ENCODE peak calls at places on chromosomes 1 and 21, in seven cellular contexts. One of them, this sample, is unnamed.

GRCh38 chr1:6600410-6601048 is 2.1 kb downstream of the KLHL21 start:
- DNase-seq in nephron progenitor cell: peak; percentile 33
- DNase-seq in cardiac muscle cell: no peak
- DNase-seq in Calu3: no peak
- DNase-seq in stomach: no peak
- DNase-seq in ovary: no peak
- DNase-seq in kidney: peak; percentile 65
- DNase-seq in this sample: no peak

GRCh38 chr1:54493608-54494007 is 54.4 kb upstream of the ACOT11 start:
- DNase-seq in nephron progenitor cell: no peak
- DNase-seq in cardiac muscle cell: no peak
- DNase-seq in Calu3: no peak
- DNase-seq in stomach: no peak
- DNase-seq in ovary: no peak
- DNase-seq in kidney: no peak
- DNase-seq in this sample: no peak

GRCh38 chr1:31936278-31936965 is 1.7 kb downstream of the PTP4A2 start:
- DNase-seq in nephron progenitor cell: no peak
- DNase-seq in cardiac muscle cell: no peak
- DNase-seq in Calu3: no peak
- DNase-seq in stomach: no peak
- DNase-seq in ovary: no peak
- DNase-seq in kidney: no peak
- DNase-seq in this sample: no peak

GRCh38 chr1:60345621-60346020 is 272.1 kb upstream of the C1orf87 start:
- DNase-seq in nephron progenitor cell: no peak
- DNase-seq in cardiac muscle cell: peak; percentile 41
- DNase-seq in Calu3: no peak
- DNase-seq in stomach: no peak
- DNase-seq in ovary: no peak
- DNase-seq in kidney: no peak
- DNase-seq in this sample: no peak

GRCh38 chr21:26595971-26596370 is 22.9 kb upstream of the CYYR1 start:
- DNase-seq in nephron progenitor cell: no peak
- DNase-seq in cardiac muscle cell: no peak
- DNase-seq in Calu3: no peak
- DNase-seq in stomach: no peak
- DNase-seq in ovary: no peak
- DNase-seq in kidney: no peak
- DNase-seq in this sample: no peak

GRCh38 chr1:40240390-40240789 is 7.3 kb upstream of the TMCO2 start:
- DNase-seq in nephron progenitor cell: no peak
- DNase-seq in cardiac muscle cell: no peak
- DNase-seq in Calu3: no peak
- DNase-seq in stomach: no peak
- DNase-seq in ovary: no peak
- DNase-seq in kidney: no peak
- DNase-seq in this sample: no peak

GRCh38 chr1:17759114-17759513 is 4.0 kb downstream of the ACTL8 start:
- DNase-seq in nephron progenitor cell: no peak
- DNase-seq in cardiac muscle cell: no peak
- DNase-seq in Calu3: peak; percentile 37
- DNase-seq in stomach: no peak
- DNase-seq in ovary: no peak
- DNase-seq in kidney: peak; percentile 55
- DNase-seq in this sample: no peak

GRCh38 chr1:44801491-44802305 is 1.5 kb downstream of the PLK3 start:
- DNase-seq in nephron progenitor cell: no peak
- DNase-seq in cardiac muscle cell: peak; percentile 42
- DNase-seq in Calu3: no peak
- DNase-seq in stomach: no peak
- DNase-seq in ovary: peak; percentile 59
- DNase-seq in kidney: peak; percentile 81
- DNase-seq in this sample: no peak

GRCh38 chr1:60149254-60149653 is 75.7 kb upstream of the C1orf87 start:
- DNase-seq in nephron progenitor cell: no peak
- DNase-seq in cardiac muscle cell: no peak
- DNase-seq in Calu3: peak; percentile 20
- DNase-seq in stomach: peak; percentile 71
- DNase-seq in ovary: no peak
- DNase-seq in kidney: peak; percentile 60
- DNase-seq in this sample: no peak

GRCh38 chr1:47527653-47528272 is 89.9 kb downstream of the FOXD2 start:
- DNase-seq in nephron progenitor cell: no peak
- DNase-seq in cardiac muscle cell: peak; percentile 15
- DNase-seq in Calu3: peak; percentile 79
- DNase-seq in stomach: peak; percentile 63
- DNase-seq in ovary: no peak
- DNase-seq in kidney: no peak
- DNase-seq in this sample: no peak
- TF ChIP-seq CTCF in nephron progenitor cell: peak; percentile 29
- TF ChIP-seq CTCF in cardiac muscle cell: peak; percentile 40
- TF ChIP-seq CTCF in Calu3: peak; percentile 80
- TF ChIP-seq CTCF in stomach: peak; percentile 57
- TF ChIP-seq CTCF in ovary: no peak
- TF ChIP-seq CTCF in kidney: peak; percentile 18
- TF ChIP-seq CTCF in this sample: peak; percentile 47

GRCh38 chr1:14605945-14606344 is 7.5 kb downstream of the KAZN start:
- DNase-seq in nephron progenitor cell: no peak
- DNase-seq in cardiac muscle cell: no peak
- DNase-seq in Calu3: no peak
- DNase-seq in stomach: no peak
- DNase-seq in ovary: no peak
- DNase-seq in kidney: no peak
- DNase-seq in this sample: no peak

GRCh38 chr1:14604414-14604813 is 5.9 kb downstream of the KAZN start:
- DNase-seq in nephron progenitor cell: no peak
- DNase-seq in cardiac muscle cell: no peak
- DNase-seq in Calu3: no peak
- DNase-seq in stomach: no peak
- DNase-seq in ovary: no peak
- DNase-seq in kidney: no peak
- DNase-seq in this sample: no peak

GRCh38 chr1:14608308-14608707 is 9.8 kb downstream of the KAZN start:
- DNase-seq in nephron progenitor cell: no peak
- DNase-seq in cardiac muscle cell: no peak
- DNase-seq in Calu3: no peak
- DNase-seq in stomach: no peak
- DNase-seq in ovary: no peak
- DNase-seq in kidney: no peak
- DNase-seq in this sample: no peak

GRCh38 chr1:14607295-14607694 is 8.8 kb downstream of the KAZN start:
- DNase-seq in nephron progenitor cell: no peak
- DNase-seq in cardiac muscle cell: no peak
- DNase-seq in Calu3: no peak
- DNase-seq in stomach: no peak
- DNase-seq in ovary: no peak
- DNase-seq in kidney: no peak
- DNase-seq in this sample: no peak

DNA sequence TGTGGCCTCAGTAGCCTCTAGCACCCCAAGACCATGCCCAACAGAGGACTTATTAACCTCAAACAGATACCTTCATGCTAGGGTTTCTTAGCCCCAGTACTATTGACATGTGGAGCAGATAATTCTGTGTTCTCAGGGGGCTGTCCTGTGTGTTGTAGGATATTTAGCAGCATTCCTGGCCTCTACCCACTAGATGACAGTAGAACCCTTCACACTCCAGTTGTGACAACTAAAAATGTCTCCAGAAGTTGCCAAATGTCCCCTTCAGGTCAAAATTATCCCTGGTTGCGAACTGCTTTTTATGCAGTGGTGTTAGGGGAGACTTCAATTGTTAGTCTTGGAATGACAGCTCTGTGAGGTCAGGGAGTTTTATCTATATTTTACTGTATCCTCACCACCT is 8.1 kb downstream of the KAZN start:
- DNase-seq in nephron progenitor cell: no peak
- DNase-seq in cardiac muscle cell: no peak
- DNase-seq in Calu3: no peak
- DNase-seq in stomach: no peak
- DNase-seq in ovary: no peak
- DNase-seq in kidney: no peak
- DNase-seq in this sample: no peak
- TF ChIP-seq CTCF in nephron progenitor cell: peak; percentile 44
- TF ChIP-seq CTCF in cardiac muscle cell: peak; percentile 12
- TF ChIP-seq CTCF in Calu3: no peak
- TF ChIP-seq CTCF in stomach: no peak
- TF ChIP-seq CTCF in ovary: no peak
- TF ChIP-seq CTCF in kidney: no peak
- TF ChIP-seq CTCF in this sample: peak; percentile 36

GRCh38 chr1:39173119-39173994 is 31.1 kb upstream of the MACF1 start:
- DNase-seq in nephron progenitor cell: no peak
- DNase-seq in cardiac muscle cell: peak; percentile 53
- DNase-seq in Calu3: no peak
- DNase-seq in stomach: no peak
- DNase-seq in ovary: no peak
- DNase-seq in kidney: no peak
- DNase-seq in this sample: no peak
- TF ChIP-seq CTCF in nephron progenitor cell: no peak
- TF ChIP-seq CTCF in cardiac muscle cell: no peak
- TF ChIP-seq CTCF in Calu3: no peak
- TF ChIP-seq CTCF in stomach: no peak
- TF ChIP-seq CTCF in ovary: no peak
- TF ChIP-seq CTCF in kidney: no peak
- TF ChIP-seq CTCF in this sample: no peak

DNA sequence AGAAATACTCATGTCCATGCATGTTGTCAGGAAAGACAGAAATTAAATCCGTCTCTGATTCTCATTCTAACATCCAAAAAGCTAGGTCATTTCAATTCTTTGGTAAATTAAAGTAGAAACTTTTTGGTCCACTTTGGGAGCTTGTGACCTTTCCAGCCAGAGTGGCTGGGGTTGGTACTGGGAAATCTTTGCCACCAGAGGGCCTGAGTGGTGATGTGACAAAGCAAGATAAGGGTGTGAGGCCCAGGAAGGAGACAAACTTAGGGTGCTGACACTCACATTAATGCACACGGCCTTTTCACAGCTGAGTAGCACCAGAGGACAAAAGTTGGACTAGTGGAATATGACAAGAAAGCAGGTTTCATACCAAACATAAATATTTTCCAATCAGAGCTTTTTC is 144.3 kb downstream of the DNM3 start:
- DNase-seq in nephron progenitor cell: no peak
- DNase-seq in cardiac muscle cell: no peak
- DNase-seq in Calu3: peak; percentile 49
- DNase-seq in stomach: no peak
- DNase-seq in ovary: no peak
- DNase-seq in kidney: no peak
- DNase-seq in this sample: no peak
- TF ChIP-seq CTCF in nephron progenitor cell: no peak
- TF ChIP-seq CTCF in cardiac muscle cell: no peak
- TF ChIP-seq CTCF in Calu3: peak; percentile 18
- TF ChIP-seq CTCF in stomach: peak; percentile 13
- TF ChIP-seq CTCF in ovary: no peak
- TF ChIP-seq CTCF in kidney: no peak
- TF ChIP-seq CTCF in this sample: peak; percentile 33

GRCh38 chr1:113369040-113369439 is 21.3 kb upstream of the MAGI3 start:
- DNase-seq in nephron progenitor cell: no peak
- DNase-seq in cardiac muscle cell: no peak
- DNase-seq in Calu3: no peak
- DNase-seq in stomach: no peak
- DNase-seq in ovary: no peak
- DNase-seq in kidney: no peak
- DNase-seq in this sample: no peak
- TF ChIP-seq CTCF in nephron progenitor cell: no peak
- TF ChIP-seq CTCF in cardiac muscle cell: no peak
- TF ChIP-seq CTCF in Calu3: no peak
- TF ChIP-seq CTCF in stomach: no peak
- TF ChIP-seq CTCF in ovary: no peak
- TF ChIP-seq CTCF in kidney: no peak
- TF ChIP-seq CTCF in this sample: no peak

GRCh38 chr1:201022824-201023516 is 544 bp downstream of the KIF21B start:
- DNase-seq in nephron progenitor cell: no peak
- DNase-seq in cardiac muscle cell: no peak
- DNase-seq in Calu3: no peak
- DNase-seq in stomach: no peak
- DNase-seq in ovary: no peak
- DNase-seq in kidney: peak; percentile 80
- DNase-seq in this sample: no peak
- TF ChIP-seq CTCF in nephron progenitor cell: no peak
- TF ChIP-seq CTCF in cardiac muscle cell: no peak
- TF ChIP-seq CTCF in Calu3: no peak
- TF ChIP-seq CTCF in stomach: peak; percentile 4
- TF ChIP-seq CTCF in ovary: no peak
- TF ChIP-seq CTCF in kidney: no peak
- TF ChIP-seq CTCF in this sample: no peak

GRCh38 chr1:100164702-100165101 is 13.4 kb downstream of the LRRC39 start:
- DNase-seq in nephron progenitor cell: no peak
- DNase-seq in cardiac muscle cell: no peak
- DNase-seq in Calu3: no peak
- DNase-seq in stomach: no peak
- DNase-seq in ovary: no peak
- DNase-seq in kidney: no peak
- DNase-seq in this sample: no peak
- TF ChIP-seq CTCF in nephron progenitor cell: no peak
- TF ChIP-seq CTCF in cardiac muscle cell: no peak
- TF ChIP-seq CTCF in Calu3: no peak
- TF ChIP-seq CTCF in stomach: no peak
- TF ChIP-seq CTCF in ovary: no peak
- TF ChIP-seq CTCF in kidney: no peak
- TF ChIP-seq CTCF in this sample: no peak

This sample was measured in AG09309.